ENCODE peak calls at places on chromosomes 16 and 17, in six cellular contexts. One of them, this sample, is unnamed.

GRCh38 chr16:11308493-11309283 is 27.6 kb upstream of the PRM1 start:
- DNase-seq in stimulated activated effector memory CD8-positive, alpha-beta T cell treated with anti-CD3 and anti-CD28 coated beads, Interleukin-12 subunit alpha, Interleukin-12 subunit beta, amount 100 ng/mL, for 72 hours: no peak
- DNase-seq in CD8-positive, alpha-beta memory T cell: no peak
- DNase-seq in CD8-positive, alpha-beta T cell: no peak
- DNase-seq in M059J: no peak
- DNase-seq in MV-4-11: peak; percentile 6
- DNase-seq in this sample: no peak

GRCh38 chr16:70738083-70738977 is 52.5 kb upstream of the MTSS2 start:
- DNase-seq in stimulated activated effector memory CD8-positive, alpha-beta T cell treated with anti-CD3 and anti-CD28 coated beads, Interleukin-12 subunit alpha, Interleukin-12 subunit beta, amount 100 ng/mL, for 72 hours: no peak
- DNase-seq in CD8-positive, alpha-beta memory T cell: no peak
- DNase-seq in M059J: peak; percentile 64
- DNase-seq in CD8-positive, alpha-beta T cell: no peak
- DNase-seq in MV-4-11: peak; percentile 62
- DNase-seq in this sample: peak; percentile 18

GRCh38 chr17:57612202-57613071 is 132.7 kb downstream of the CCDC182 start:
- DNase-seq in stimulated activated effector memory CD8-positive, alpha-beta T cell treated with anti-CD3 and anti-CD28 coated beads, Interleukin-12 subunit alpha, Interleukin-12 subunit beta, amount 100 ng/mL, for 72 hours: no peak
- DNase-seq in M059J: peak; percentile 12
- DNase-seq in CD8-positive, alpha-beta memory T cell: peak; percentile 31
- DNase-seq in MV-4-11: no peak
- DNase-seq in CD8-positive, alpha-beta T cell: no peak
- DNase-seq in this sample: no peak

GRCh38 chr17:1605681-1606351 is 22.8 kb downstream of the SLC43A2 start:
- DNase-seq in CD8-positive, alpha-beta memory T cell: no peak
- DNase-seq in CD8-positive, alpha-beta T cell: no peak
- DNase-seq in MV-4-11: no peak
- DNase-seq in stimulated activated effector memory CD8-positive, alpha-beta T cell treated with anti-CD3 and anti-CD28 coated beads, Interleukin-12 subunit alpha, Interleukin-12 subunit beta, amount 100 ng/mL, for 72 hours: no peak
- DNase-seq in M059J: no peak
- DNase-seq in this sample: no peak

GRCh38 chr17:4950757-4951204 is at the start of gene ENO3:
- DNase-seq in CD8-positive, alpha-beta memory T cell: no peak
- DNase-seq in stimulated activated effector memory CD8-positive, alpha-beta T cell treated with anti-CD3 and anti-CD28 coated beads, Interleukin-12 subunit alpha, Interleukin-12 subunit beta, amount 100 ng/mL, for 72 hours: no peak
- DNase-seq in MV-4-11: no peak
- DNase-seq in M059J: no peak
- DNase-seq in CD8-positive, alpha-beta T cell: no peak
- DNase-seq in this sample: no peak

GRCh38 chr17:13114601-13115024 is 96.8 kb upstream of the ELAC2 start:
- DNase-seq in M059J: peak; percentile 54
- DNase-seq in CD8-positive, alpha-beta T cell: no peak
- DNase-seq in stimulated activated effector memory CD8-positive, alpha-beta T cell treated with anti-CD3 and anti-CD28 coated beads, Interleukin-12 subunit alpha, Interleukin-12 subunit beta, amount 100 ng/mL, for 72 hours: no peak
- DNase-seq in MV-4-11: no peak
- DNase-seq in CD8-positive, alpha-beta memory T cell: no peak
- DNase-seq in this sample: no peak

GRCh38 chr17:57035971-57036481 is 49.0 kb upstream of the AKAP1 start:
- DNase-seq in MV-4-11: no peak
- DNase-seq in stimulated activated effector memory CD8-positive, alpha-beta T cell treated with anti-CD3 and anti-CD28 coated beads, Interleukin-12 subunit alpha, Interleukin-12 subunit beta, amount 100 ng/mL, for 72 hours: no peak
- DNase-seq in M059J: no peak
- DNase-seq in CD8-positive, alpha-beta memory T cell: no peak
- DNase-seq in CD8-positive, alpha-beta T cell: no peak
- DNase-seq in this sample: no peak

GRCh38 chr17:46030752-46031151 is 31.7 kb downstream of the STH start:
- DNase-seq in stimulated activated effector memory CD8-positive, alpha-beta T cell treated with anti-CD3 and anti-CD28 coated beads, Interleukin-12 subunit alpha, Interleukin-12 subunit beta, amount 100 ng/mL, for 72 hours: no peak
- DNase-seq in CD8-positive, alpha-beta memory T cell: no peak
- DNase-seq in M059J: no peak
- DNase-seq in CD8-positive, alpha-beta T cell: no peak
- DNase-seq in MV-4-11: no peak
- DNase-seq in this sample: no peak

GRCh38 chr17:50149425-50150353 is 788 bp downstream of the PPP1R9B start:
- DNase-seq in MV-4-11: peak; percentile 5
- DNase-seq in CD8-positive, alpha-beta memory T cell: peak; percentile 73
- DNase-seq in CD8-positive, alpha-beta T cell: no peak
- DNase-seq in M059J: peak; percentile 65
- DNase-seq in stimulated activated effector memory CD8-positive, alpha-beta T cell treated with anti-CD3 and anti-CD28 coated beads, Interleukin-12 subunit alpha, Interleukin-12 subunit beta, amount 100 ng/mL, for 72 hours: peak; percentile 46
- DNase-seq in this sample: no peak

GRCh38 chr16:23827245-23827543 is 8.6 kb upstream of the PRKCB start:
- DNase-seq in CD8-positive, alpha-beta memory T cell: no peak
- DNase-seq in CD8-positive, alpha-beta T cell: no peak
- DNase-seq in MV-4-11: no peak
- DNase-seq in stimulated activated effector memory CD8-positive, alpha-beta T cell treated with anti-CD3 and anti-CD28 coated beads, Interleukin-12 subunit alpha, Interleukin-12 subunit beta, amount 100 ng/mL, for 72 hours: no peak
- DNase-seq in M059J: no peak
- DNase-seq in this sample: no peak

GRCh38 chr16:20743591-20743990 is 2.0 kb upstream of the THUMPD1 start:
- DNase-seq in M059J: no peak
- DNase-seq in CD8-positive, alpha-beta T cell: no peak
- DNase-seq in CD8-positive, alpha-beta memory T cell: no peak
- DNase-seq in MV-4-11: no peak
- DNase-seq in stimulated activated effector memory CD8-positive, alpha-beta T cell treated with anti-CD3 and anti-CD28 coated beads, Interleukin-12 subunit alpha, Interleukin-12 subunit beta, amount 100 ng/mL, for 72 hours: no peak
- DNase-seq in this sample: no peak

GRCh38 chr16:66925322-66925840 is at the start of gene RRAD:
- DNase-seq in MV-4-11: no peak
- DNase-seq in CD8-positive, alpha-beta T cell: no peak
- DNase-seq in stimulated activated effector memory CD8-positive, alpha-beta T cell treated with anti-CD3 and anti-CD28 coated beads, Interleukin-12 subunit alpha, Interleukin-12 subunit beta, amount 100 ng/mL, for 72 hours: no peak
- DNase-seq in CD8-positive, alpha-beta memory T cell: no peak
- DNase-seq in M059J: peak; percentile 56
- DNase-seq in this sample: no peak

GRCh38 chr17:12850996-12851395 is 61.7 kb downstream of the ARHGAP44 start:
- DNase-seq in CD8-positive, alpha-beta memory T cell: no peak
- DNase-seq in CD8-positive, alpha-beta T cell: no peak
- DNase-seq in stimulated activated effector memory CD8-positive, alpha-beta T cell treated with anti-CD3 and anti-CD28 coated beads, Interleukin-12 subunit alpha, Interleukin-12 subunit beta, amount 100 ng/mL, for 72 hours: no peak
- DNase-seq in MV-4-11: no peak
- DNase-seq in M059J: no peak
- DNase-seq in this sample: no peak

GRCh38 chr16:84307209-84307954 is 12.7 kb downstream of the WFDC1 start:
- DNase-seq in M059J: no peak
- DNase-seq in CD8-positive, alpha-beta memory T cell: no peak
- DNase-seq in MV-4-11: no peak
- DNase-seq in CD8-positive, alpha-beta T cell: no peak
- DNase-seq in stimulated activated effector memory CD8-positive, alpha-beta T cell treated with anti-CD3 and anti-CD28 coated beads, Interleukin-12 subunit alpha, Interleukin-12 subunit beta, amount 100 ng/mL, for 72 hours: no peak
- DNase-seq in this sample: no peak

GRCh38 chr17:42472709-42473521 is 14.2 kb downstream of the ATP6V0A1 start:
- DNase-seq in CD8-positive, alpha-beta T cell: no peak
- DNase-seq in CD8-positive, alpha-beta memory T cell: no peak
- DNase-seq in MV-4-11: peak; percentile 32
- DNase-seq in M059J: peak; percentile 49
- DNase-seq in stimulated activated effector memory CD8-positive, alpha-beta T cell treated with anti-CD3 and anti-CD28 coated beads, Interleukin-12 subunit alpha, Interleukin-12 subunit beta, amount 100 ng/mL, for 72 hours: no peak
- DNase-seq in this sample: no peak

GRCh38 chr16:20940864-20941634 is 40.5 kb downstream of the LYRM1 start:
- DNase-seq in CD8-positive, alpha-beta T cell: no peak
- DNase-seq in stimulated activated effector memory CD8-positive, alpha-beta T cell treated with anti-CD3 and anti-CD28 coated beads, Interleukin-12 subunit alpha, Interleukin-12 subunit beta, amount 100 ng/mL, for 72 hours: no peak
- DNase-seq in M059J: no peak
- DNase-seq in MV-4-11: peak; percentile 61
- DNase-seq in CD8-positive, alpha-beta memory T cell: no peak
- DNase-seq in this sample: no peak

GRCh38 chr16:48321307-48322036 is 63.7 kb downstream of the SIAH1 start:
- DNase-seq in stimulated activated effector memory CD8-positive, alpha-beta T cell treated with anti-CD3 and anti-CD28 coated beads, Interleukin-12 subunit alpha, Interleukin-12 subunit beta, amount 100 ng/mL, for 72 hours: no peak
- DNase-seq in M059J: peak; percentile 24
- DNase-seq in CD8-positive, alpha-beta T cell: no peak
- DNase-seq in CD8-positive, alpha-beta memory T cell: no peak
- DNase-seq in MV-4-11: no peak
- DNase-seq in this sample: no peak

GRCh38 chr17:18182978-18183333 is 672 bp upstream of the ALKBH5 start:
- DNase-seq in stimulated activated effector memory CD8-positive, alpha-beta T cell treated with anti-CD3 and anti-CD28 coated beads, Interleukin-12 subunit alpha, Interleukin-12 subunit beta, amount 100 ng/mL, for 72 hours: peak; percentile 82
- DNase-seq in CD8-positive, alpha-beta T cell: peak; percentile 75
- DNase-seq in M059J: peak; percentile 76
- DNase-seq in MV-4-11: peak; percentile 90
- DNase-seq in CD8-positive, alpha-beta memory T cell: no peak
- DNase-seq in this sample: peak; percentile 79

GRCh38 chr17:5419959-5420653 is at the start of gene RPAIN:
- DNase-seq in M059J: peak; percentile 86
- DNase-seq in MV-4-11: peak; percentile 92
- DNase-seq in CD8-positive, alpha-beta T cell: peak; percentile 75
- DNase-seq in CD8-positive, alpha-beta memory T cell: no peak
- DNase-seq in stimulated activated effector memory CD8-positive, alpha-beta T cell treated with anti-CD3 and anti-CD28 coated beads, Interleukin-12 subunit alpha, Interleukin-12 subunit beta, amount 100 ng/mL, for 72 hours: no peak
- DNase-seq in this sample: peak; percentile 84

GRCh38 chr17:46097497-46097896 is 95.7 kb downstream of the KANSL1 start:
- DNase-seq in stimulated activated effector memory CD8-positive, alpha-beta T cell treated with anti-CD3 and anti-CD28 coated beads, Interleukin-12 subunit alpha, Interleukin-12 subunit beta, amount 100 ng/mL, for 72 hours: no peak
- DNase-seq in MV-4-11: no peak
- DNase-seq in M059J: no peak
- DNase-seq in CD8-positive, alpha-beta memory T cell: no peak
- DNase-seq in CD8-positive, alpha-beta T cell: no peak
- DNase-seq in this sample: no peak

GRCh38 chr17:47188266-47188665 is 829 bp downstream of the CDC27 start:
- DNase-seq in M059J: peak; percentile 29
- DNase-seq in CD8-positive, alpha-beta memory T cell: no peak
- DNase-seq in MV-4-11: peak; percentile 25
- DNase-seq in stimulated activated effector memory CD8-positive, alpha-beta T cell treated with anti-CD3 and anti-CD28 coated beads, Interleukin-12 subunit alpha, Interleukin-12 subunit beta, amount 100 ng/mL, for 72 hours: no peak
- DNase-seq in CD8-positive, alpha-beta T cell: no peak
- DNase-seq in this sample: no peak

GRCh38 chr17:80279895-80280294 is 19.2 kb downstream of the RNF213 start:
- DNase-seq in MV-4-11: no peak
- DNase-seq in CD8-positive, alpha-beta memory T cell: no peak
- DNase-seq in stimulated activated effector memory CD8-positive, alpha-beta T cell treated with anti-CD3 and anti-CD28 coated beads, Interleukin-12 subunit alpha, Interleukin-12 subunit beta, amount 100 ng/mL, for 72 hours: no peak
- DNase-seq in CD8-positive, alpha-beta T cell: no peak
- DNase-seq in M059J: no peak
- DNase-seq in this sample: no peak

GRCh38 chr17:58702045-58702476 is 9.7 kb downstream of the RAD51C start:
- DNase-seq in MV-4-11: no peak
- DNase-seq in CD8-positive, alpha-beta T cell: no peak
- DNase-seq in stimulated activated effector memory CD8-positive, alpha-beta T cell treated with anti-CD3 and anti-CD28 coated beads, Interleukin-12 subunit alpha, Interleukin-12 subunit beta, amount 100 ng/mL, for 72 hours: no peak
- DNase-seq in CD8-positive, alpha-beta memory T cell: no peak
- DNase-seq in M059J: no peak
- DNase-seq in this sample: peak; percentile 19

GRCh38 chr16:74625500-74626350 is 18.8 kb upstream of the GLG1 start:
- DNase-seq in MV-4-11: no peak
- DNase-seq in M059J: no peak
- DNase-seq in CD8-positive, alpha-beta T cell: no peak
- DNase-seq in stimulated activated effector memory CD8-positive, alpha-beta T cell treated with anti-CD3 and anti-CD28 coated beads, Interleukin-12 subunit alpha, Interleukin-12 subunit beta, amount 100 ng/mL, for 72 hours: no peak
- DNase-seq in CD8-positive, alpha-beta memory T cell: no peak
- DNase-seq in this sample: no peak

GRCh38 chr17:76268015-76268749 is 3.0 kb downstream of the UBALD2 start:
- DNase-seq in CD8-positive, alpha-beta T cell: peak; percentile 57
- DNase-seq in M059J: no peak
- DNase-seq in stimulated activated effector memory CD8-positive, alpha-beta T cell treated with anti-CD3 and anti-CD28 coated beads, Interleukin-12 subunit alpha, Interleukin-12 subunit beta, amount 100 ng/mL, for 72 hours: no peak
- DNase-seq in MV-4-11: peak; percentile 88
- DNase-seq in CD8-positive, alpha-beta memory T cell: peak; percentile 66
- DNase-seq in this sample: peak; percentile 65

GRCh38 chr16:70700101-70701020 is 14.5 kb upstream of the MTSS2 start:
- DNase-seq in stimulated activated effector memory CD8-positive, alpha-beta T cell treated with anti-CD3 and anti-CD28 coated beads, Interleukin-12 subunit alpha, Interleukin-12 subunit beta, amount 100 ng/mL, for 72 hours: no peak
- DNase-seq in MV-4-11: peak; percentile 78
- DNase-seq in CD8-positive, alpha-beta T cell: no peak
- DNase-seq in CD8-positive, alpha-beta memory T cell: no peak
- DNase-seq in M059J: peak; percentile 55
- DNase-seq in this sample: no peak

GRCh38 chr16:1474047-1474446 is 781 bp downstream of the CLCN7 start:
- DNase-seq in stimulated activated effector memory CD8-positive, alpha-beta T cell treated with anti-CD3 and anti-CD28 coated beads, Interleukin-12 subunit alpha, Interleukin-12 subunit beta, amount 100 ng/mL, for 72 hours: no peak
- DNase-seq in CD8-positive, alpha-beta T cell: no peak
- DNase-seq in M059J: no peak
- DNase-seq in MV-4-11: no peak
- DNase-seq in CD8-positive, alpha-beta memory T cell: no peak
- DNase-seq in this sample: no peak

GRCh38 chr17:2215616-2216364 is 87.8 kb downstream of the SMG6 start:
- DNase-seq in stimulated activated effector memory CD8-positive, alpha-beta T cell treated with anti-CD3 and anti-CD28 coated beads, Interleukin-12 subunit alpha, Interleukin-12 subunit beta, amount 100 ng/mL, for 72 hours: peak; percentile 26
- DNase-seq in CD8-positive, alpha-beta T cell: peak; percentile 54
- DNase-seq in CD8-positive, alpha-beta memory T cell: peak; percentile 79
- DNase-seq in MV-4-11: peak; percentile 67
- DNase-seq in M059J: peak; percentile 49
- DNase-seq in this sample: peak; percentile 68

GRCh38 chr17:73316919-73317505 is 5.2 kb upstream of the CDC42EP4 start:
- DNase-seq in CD8-positive, alpha-beta T cell: no peak
- DNase-seq in M059J: no peak
- DNase-seq in MV-4-11: no peak
- DNase-seq in CD8-positive, alpha-beta memory T cell: no peak
- DNase-seq in stimulated activated effector memory CD8-positive, alpha-beta T cell treated with anti-CD3 and anti-CD28 coated beads, Interleukin-12 subunit alpha, Interleukin-12 subunit beta, amount 100 ng/mL, for 72 hours: no peak
- DNase-seq in this sample: no peak

GRCh38 chr17:17546399-17547185 is 44.9 kb downstream of the PEMT start:
- DNase-seq in MV-4-11: no peak
- DNase-seq in CD8-positive, alpha-beta T cell: no peak
- DNase-seq in CD8-positive, alpha-beta memory T cell: no peak
- DNase-seq in stimulated activated effector memory CD8-positive, alpha-beta T cell treated with anti-CD3 and anti-CD28 coated beads, Interleukin-12 subunit alpha, Interleukin-12 subunit beta, amount 100 ng/mL, for 72 hours: no peak
- DNase-seq in M059J: no peak
- DNase-seq in this sample: no peak

This sample was measured in activated T-helper 2 cell treated with anti-CD3 and anti-CD28 coated beads, Interferon-gamma antibody, Interleukin-2, Interleukin-4, amounts not matched to agents 10 μg/mL and 5 μg/mL and 100 μg/mL, durations not matched to agents 14 hours and 24 hours and 36 hours.